ENCODE peak calls at places on chromosomes 6 and 20, in five cellular contexts. Q is HAP-1, U is DMS153, E is heart right ventricle, I is astrocyte of the spinal cord. K is an unnamed sample.

GRCh38 chr6:159754959-159755914 is 6.6 kb upstream of the ACAT2 start:
- DNase-seq in Q (no peak), I (no peak), U (no peak), E (no peak), K (no peak)

GRCh38 chr20:57198359-57199072 is 67.9 kb downstream of the BMP7 start:
- DNase-seq in U (no peak), Q (no peak), E (no peak), I (peak), K (no peak)

GRCh38 chr6:56760842-56761241 is 118.2 kb upstream of the DST start:
- DNase-seq in U (no peak), Q (no peak), I (no peak), E (no peak), K (no peak)

GRCh38 chr20:64057628-64058498 is 5.1 kb upstream of the TCEA2 start:
- DNase-seq in E (peak), Q (peak), U (no peak), I (peak), K (peak)

GRCh38 chr6:129634411-129635230 is 75.4 kb downstream of the ARHGAP18 start:
- DNase-seq in Q (no peak), E (no peak), I (peak), U (no peak), K (no peak)

GRCh38 chr20:46683939-46684750 is 5.1 kb downstream of the TP53RK start:
- DNase-seq in E (peak), I (peak), U (peak), Q (peak), K (no peak)

GRCh38 chr6:159360306-159360705 is 191.1 kb downstream of the FNDC1 start:
- DNase-seq in U (no peak), I (no peak), E (no peak), Q (no peak), K (no peak)

GRCh38 chr6:1328129-1328528 is 16.2 kb downstream of the FOXQ1 start:
- DNase-seq in I (no peak), U (no peak), E (no peak), Q (no peak), K (no peak)

GRCh38 chr20:9235518-9235917 is 166.6 kb downstream of the PLCB4 start:
- DNase-seq in I (peak), E (no peak), Q (no peak), U (no peak), K (no peak)

GRCh38 chr20:33843854-33844253 is 32.7 kb downstream of the CHMP4B start:
- DNase-seq in E (no peak), Q (no peak), U (no peak), I (no peak), K (no peak)

GRCh38 chr6:125904871-125905270 is 51.7 kb upstream of the HINT3 start:
- DNase-seq in E (no peak), I (peak), Q (no peak), U (no peak), K (peak)

GRCh38 chr6:77089776-77090175 is 373.5 kb downstream of the HTR1B start:
- DNase-seq in I (no peak), Q (no peak), U (no peak), E (no peak), K (no peak)

GRCh38 chr6:149823013-149823412 is 41.1 kb downstream of the LRP11 start:
- DNase-seq in U (no peak), Q (no peak), E (no peak), I (no peak), K (no peak)

GRCh38 chr20:45890077-45890996 is 671 bp downstream of the NEURL2 start:
- DNase-seq in I (peak), E (peak), Q (no peak), U (peak), K (no peak)

GRCh38 chr20:45861157-45862075 is 4.0 kb downstream of the ZSWIM3 start:
- DNase-seq in U (peak), Q (no peak), I (no peak), E (no peak), K (no peak)

GRCh38 chr6:31332637-31333602 is 24.1 kb downstream of the HLA-B start:
- DNase-seq in E (no peak), U (no peak), Q (no peak), I (no peak), K (no peak)

GRCh38 chr6:42221546-42221945 is 3.9 kb upstream of the MRPS10 start:
- DNase-seq in E (no peak), I (no peak), U (no peak), Q (no peak), K (no peak)

GRCh38 chr6:109079981-109080380 is 14.7 kb downstream of the SESN1 start:
- DNase-seq in Q (peak), U (no peak), E (no peak), I (peak), K (no peak)

GRCh38 chr6:17417817-17418216 is 24.4 kb downstream of the CAP2 start:
- DNase-seq in E (no peak), U (no peak), I (peak), Q (no peak), K (peak)

GRCh38 chr6:34982424-34982852 is 93.4 kb downstream of the ANKS1A start:
- DNase-seq in E (no peak), U (no peak), Q (no peak), I (peak), K (peak)